ENCODE peak calls at places on chromosomes 7 and 10, in seven cellular contexts. R, W, L, V, F, Q and K are unnamed samples. For H3K4me1, the result is how much of the 10 kb centered on the place peaks cover.

GRCh38 chr10:55400075-55400474 is 599.0 kb upstream of the PCDH15 start:
- DNase-seq in Q (no peak), L (no peak), V (no peak), W (no peak), R (no peak), F (no peak), K (no peak)

GRCh38 chr10:110141747-110142625 is 65.4 kb upstream of the MXI1 start:
- DNase-seq in Q (peak), L (no peak), R (no peak), W (no peak), V (peak), F (no peak), K (no peak)

GRCh38 chr7:45070254-45070642 is 18.5 kb downstream of the NACAD start:
- DNase-seq in W (no peak), V (no peak), R (no peak), F (no peak), L (peak), Q (no peak), K (no peak)

GRCh38 chr10:35523670-35524225 is 81.4 kb upstream of the GJD4 start:
- DNase-seq in Q (no peak), L (no peak), V (no peak), F (no peak), W (no peak), R (no peak), K (no peak)

GRCh38 chr7:92953657-92954056 is 117.3 kb upstream of the CDK6 start:
- DNase-seq in V (no peak), R (no peak), W (no peak), F (no peak), L (no peak), Q (no peak), K (no peak)

GRCh38 chr7:46969303-46970130 is 612.4 kb downstream of the TNS3 start:
- DNase-seq in L (no peak), V (no peak), R (no peak), Q (no peak), W (no peak), F (no peak), K (no peak)

GRCh38 chr7:47571355-47572100 is 10.4 kb downstream of the TNS3 start:
- DNase-seq in F (peak), V (peak), L (no peak), Q (peak), W (peak), R (peak), K (peak)

GRCh38 chr10:49185213-49185612 is 3.0 kb downstream of the TMEM273 start:
- DNase-seq in V (no peak), L (no peak), Q (no peak), R (no peak), F (no peak), W (no peak), K (no peak)

GRCh38 chr10:114928818-114929217 is 9.2 kb upstream of the TRUB1 start:
- DNase-seq in W (no peak), Q (no peak), L (no peak), V (no peak), R (no peak), F (no peak), K (no peak)

GRCh38 chr10:76114556-76114955 is 683.1 kb downstream of the LRMDA start:
- DNase-seq in V (peak), Q (no peak), L (no peak), R (no peak), F (no peak), W (no peak), K (no peak)

GRCh38 chr10:128367807-128368206 is 241.6 kb upstream of the MKI67 start:
- DNase-seq in L (no peak), W (no peak), Q (no peak), V (no peak), R (no peak), F (no peak), K (no peak)

GRCh38 chr10:119415121-119415520 is 127.4 kb downstream of the RGS10 start:
- DNase-seq in W (no peak), L (no peak), Q (no peak), V (no peak), R (no peak), F (no peak), K (no peak)

GRCh38 chr10:119412831-119413737 is 129.4 kb downstream of the RGS10 start:
- DNase-seq in Q (no peak), R (no peak), W (no peak), L (no peak), F (no peak), V (no peak), K (no peak)

GRCh38 chr10:119415536-119416527 is 126.7 kb downstream of the RGS10 start:
- DNase-seq in R (no peak), V (no peak), Q (no peak), W (no peak), F (no peak), L (no peak), K (no peak)

GRCh38 chr10:119412244-119412750 is 130.2 kb downstream of the RGS10 start:
- DNase-seq in V (peak), R (peak), F (peak), Q (peak), W (peak), L (no peak), K (peak)

GRCh38 chr10:119413738-119414611 is 128.5 kb downstream of the RGS10 start:
- DNase-seq in V (peak), W (peak), R (peak), Q (no peak), L (no peak), F (peak), K (no peak)
- TF ChIP-seq POLR2A in V (no peak), W (no peak), R (peak), Q (no peak), L (no peak), F (no peak), K (no peak)

GRCh38 chr7:728602-729001 is 1.5 kb upstream of the PRKAR1B start:
- DNase-seq in R (no peak), L (peak), Q (no peak), F (peak), V (no peak), W (no peak), K (peak)
- H3K4me1 ChIP-seq in R (under half), L (under half), Q (under half), F (under half), V (under half), W (under half), K (under half)

DNA sequence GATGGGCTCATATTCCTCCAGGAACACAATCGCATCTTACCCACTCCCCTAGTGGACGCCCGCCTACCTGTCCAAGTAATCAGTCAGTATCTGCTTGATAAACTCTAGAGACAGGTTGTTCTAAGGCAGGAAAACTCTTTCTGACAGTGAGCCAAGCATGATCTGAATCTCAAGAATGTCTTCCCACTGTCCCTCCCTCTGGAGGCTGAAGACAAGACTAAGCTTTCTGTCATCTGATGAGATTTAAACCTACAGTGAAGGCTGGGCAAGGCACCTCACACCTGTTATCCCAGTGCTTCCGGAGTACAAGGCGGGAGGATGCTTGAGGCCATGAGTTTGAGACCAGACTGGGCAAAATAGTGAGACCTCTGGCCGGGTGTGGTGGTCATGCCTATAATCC is 586.6 kb downstream of the GALNT17 start:
- DNase-seq in L (no peak), R (no peak), F (no peak), V (no peak), Q (no peak), W (no peak), K (peak)
- TF ChIP-seq CTCF in L (no peak), R (no peak), F (no peak), V (no peak), Q (no peak), W (no peak), K (no peak)

DNA sequence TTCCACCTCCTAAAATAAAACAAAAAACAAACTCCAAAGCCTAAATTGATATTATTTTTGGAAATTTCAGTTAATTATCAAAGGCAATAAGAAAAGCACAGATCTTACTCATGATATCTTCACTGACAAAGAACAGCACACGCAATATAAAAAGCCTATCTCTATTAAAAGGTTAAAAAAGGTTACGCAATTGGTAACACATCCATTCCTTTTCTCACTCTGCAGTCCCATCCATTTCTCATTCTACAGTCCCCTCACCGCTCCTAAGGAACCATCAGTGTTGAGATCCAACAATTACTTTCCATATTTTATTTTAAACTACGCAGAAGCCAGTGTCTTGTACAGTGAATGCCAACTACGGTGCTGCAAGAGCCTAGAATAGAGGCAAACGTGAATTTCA is 1.3 kb downstream of the SEC61G start:
- DNase-seq in L (no peak), F (no peak), R (no peak), Q (no peak), W (no peak), V (no peak), K (no peak)
- TF ChIP-seq POLR2A in L (no peak), F (no peak), R (no peak), Q (no peak), W (no peak), V (no peak), K (no peak)

GRCh38 chr7:155144371-155144770 is 74.2 kb downstream of the HTR5A start:
- DNase-seq in L (no peak), V (no peak), F (no peak), R (no peak), W (no peak), Q (no peak), K (no peak)
- H3K4me1 ChIP-seq in L (under half), V (under half), F (under half), R (under half), W (under half), Q (under half), K (under half)